ENCODE peak calls at places on chromosomes 1 and 21, in five cellular contexts. R, A, E, B and Z are unnamed samples.

GRCh38 chr1:116724765-116725375 is 29.4 kb upstream of the CD2 start:
- DNase-seq in R (peak), A (peak), E (no peak), B (peak), Z (no peak)

GRCh38 chr1:106912146-106912545 is 144.3 kb upstream of the PRMT6 start:
- DNase-seq in R (no peak), A (peak), E (no peak), B (no peak), Z (peak)

GRCh38 chr1:5637171-5637570 is 355.1 kb downstream of the NPHP4 start:
- DNase-seq in R (no peak), A (no peak), E (peak), B (peak), Z (no peak)

GRCh38 chr1:41378999-41379740 is 17.9 kb downstream of the FOXO6 start:
- DNase-seq in R (no peak), A (no peak), E (no peak), B (no peak), Z (no peak)

GRCh38 chr1:9426291-9426711 is 113.0 kb upstream of the SLC25A33 start:
- DNase-seq in R (no peak), A (no peak), E (no peak), B (peak), Z (no peak)

GRCh38 chr21:45548711-45549491 is 6.7 kb upstream of the SLC19A1 start:
- DNase-seq in R (no peak), A (no peak), E (no peak), B (no peak), Z (no peak)

GRCh38 chr1:109901508-109902145 is 9.0 kb upstream of the CSF1 start:
- DNase-seq in R (peak), A (no peak), E (no peak), B (no peak), Z (peak)

GRCh38 chr1:191839891-191840290 is 318.4 kb upstream of the RGS18 start:
- DNase-seq in R (no peak), A (peak), E (no peak), B (no peak), Z (no peak)

GRCh38 chr1:198657550-198658064 is 18.8 kb downstream of the PTPRC start:
- DNase-seq in R (no peak), A (peak), E (no peak), B (no peak), Z (no peak)

GRCh38 chr1:181149326-181150000 is 61.0 kb downstream of the IER5 start:
- DNase-seq in R (no peak), A (no peak), E (no peak), B (peak), Z (no peak)

GRCh38 chr1:19260211-19261138 is 8.9 kb downstream of the MRTO4 start:
- DNase-seq in R (no peak), A (peak), E (no peak), B (no peak), Z (no peak)

GRCh38 chr21:40245021-40245420 is 377.8 kb downstream of the PCP4 start:
- DNase-seq in R (no peak), A (no peak), E (no peak), B (no peak), Z (no peak)

GRCh38 chr1:202010042-202011015 is at the start of gene ELF3:
- DNase-seq in R (no peak), A (no peak), E (no peak), B (no peak), Z (peak)

GRCh38 chr1:219621047-219621786 is 8.3 kb upstream of the ZC3H11B start:
- DNase-seq in R (peak), A (no peak), E (no peak), B (no peak), Z (no peak)

GRCh38 chr1:221350091-221350490 is 391.8 kb downstream of the DUSP10 start:
- DNase-seq in R (no peak), A (no peak), E (no peak), B (no peak), Z (no peak)

GRCh38 chr1:72197786-72198185 is 84.6 kb downstream of the NEGR1 start:
- DNase-seq in R (no peak), A (no peak), E (no peak), B (no peak), Z (no peak)

GRCh38 chr1:199161766-199162303 is 523.0 kb downstream of the PTPRC start:
- DNase-seq in R (no peak), A (no peak), E (no peak), B (no peak), Z (no peak)

GRCh38 chr1:1058921-1059493 is 15.1 kb downstream of the RNF223 start:
- DNase-seq in R (no peak), A (peak), E (no peak), B (no peak), Z (no peak)

GRCh38 chr1:16076871-16077250 is 3.4 kb upstream of the FAM131C start:
- DNase-seq in R (peak), A (no peak), E (no peak), B (no peak), Z (peak)

GRCh38 chr1:241677171-241677570 is 25.1 kb downstream of the WDR64 start:
- DNase-seq in R (no peak), A (no peak), E (no peak), B (no peak), Z (no peak)

GRCh38 chr1:229972600-229973296 is 94.3 kb upstream of the GALNT2 start:
- DNase-seq in R (no peak), A (no peak), E (no peak), B (no peak), Z (no peak)